ENCODE peak calls at places on chromosomes 12 and 14, in ten cellular contexts. S, U, Y, R, D, X, L, Z, H and P are unnamed samples.

GRCh38 chr14:39247256-39247655 is 13.5 kb downstream of the MIA2 start:
- DNase-seq in L (peak; percentile 91), S (peak; percentile 74), R (no peak), Y (no peak), Z (no peak), U (no peak), H (no peak), D (no peak), X (peak; percentile 78), P (peak; percentile 71)

GRCh38 chr12:52703424-52703823 is at the start of gene KRT77:
- DNase-seq in S (no peak), D (no peak), L (no peak), Y (no peak), U (no peak), X (no peak), Z (no peak), R (no peak), H (no peak), P (no peak)

GRCh38 chr14:32078030-32078793 is 1.1 kb downstream of the ARHGAP5 start:
- DNase-seq in S (peak; percentile 72), Z (no peak), D (peak; percentile 62), X (peak; percentile 51), R (peak; percentile 19), U (no peak), Y (no peak), L (peak; percentile 60), H (no peak), P (peak; percentile 13)

GRCh38 chr12:101845312-101845711 is 14.6 kb upstream of the GNPTAB start:
- DNase-seq in Y (no peak), U (no peak), X (no peak), S (no peak), Z (no peak), L (no peak), R (no peak), D (no peak), H (no peak), P (no peak)

GRCh38 chr14:24612186-24612585 is 2.7 kb upstream of the GZMH start:
- DNase-seq in X (no peak), Y (no peak), U (no peak), L (no peak), D (no peak), S (no peak), R (peak; percentile 7), H (no peak), Z (no peak), P (no peak)

GRCh38 chr14:51581017-51581881 is 70.5 kb upstream of the FRMD6 start:
- DNase-seq in S (peak; percentile 61), Z (no peak), D (no peak), Y (no peak), R (no peak), L (peak; percentile 90), U (no peak), X (peak; percentile 90), H (no peak), P (peak; percentile 81)

GRCh38 chr12:10614056-10614370 is 604 bp upstream of the MAGOHB start:
- DNase-seq in L (no peak), S (no peak), D (no peak), Y (no peak), H (no peak), X (no peak), U (no peak), Z (no peak), R (no peak), P (no peak)

GRCh38 chr12:113322353-113322752 is 12.6 kb downstream of the SLC8B1 start:
- DNase-seq in D (no peak), L (peak; percentile 83), Z (no peak), R (no peak), X (peak; percentile 84), H (no peak), S (peak; percentile 43), Y (no peak), U (no peak), P (peak; percentile 77)

GRCh38 chr12:130147875-130148596 is 14.2 kb upstream of the FZD10 start:
- DNase-seq in X (no peak), D (no peak), Z (no peak), L (no peak), R (no peak), S (no peak), Y (no peak), U (no peak), H (no peak), P (no peak)

GRCh38 chr14:97179573-97179972 is 382.4 kb downstream of the VRK1 start:
- DNase-seq in D (no peak), U (no peak), X (no peak), L (no peak), Y (no peak), R (no peak), H (no peak), S (no peak), Z (no peak), P (no peak)

GRCh38 chr12:20946732-20947131 is 136.2 kb downstream of the SLCO1B3 start:
- DNase-seq in L (peak; percentile 40), Z (peak; percentile 2), R (no peak), D (no peak), U (peak; percentile 6), H (no peak), Y (no peak), S (peak; percentile 7), X (peak; percentile 20), P (peak; percentile 32)

GRCh38 chr14:78835052-78835451 is 664.9 kb downstream of the NRXN3 start:
- DNase-seq in R (no peak), L (no peak), S (no peak), Z (no peak), H (no peak), X (no peak), Y (no peak), U (no peak), D (peak; percentile 43), P (no peak)

GRCh38 chr14:99508896-99509629 is 27.9 kb downstream of the CCNK start:
- DNase-seq in R (no peak), Y (no peak), S (no peak), H (no peak), D (no peak), X (no peak), L (no peak), Z (no peak), U (no peak), P (no peak)

GRCh38 chr14:69772082-69773017 is 5.4 kb downstream of the SRSF5 start:
- DNase-seq in S (no peak), R (no peak), Z (no peak), U (no peak), X (no peak), Y (no peak), H (no peak), D (no peak), L (no peak), P (no peak)

GRCh38 chr14:57970594-57970993 is 104.7 kb upstream of the SLC35F4 start:
- DNase-seq in Z (no peak), S (no peak), L (no peak), R (no peak), X (no peak), Y (no peak), U (no peak), H (no peak), D (no peak), P (no peak)

GRCh38 chr14:103594265-103594664 is 31.5 kb downstream of the COA8 start:
- DNase-seq in L (peak; percentile 91), Z (no peak), R (peak; percentile 18), U (no peak), D (peak; percentile 82), Y (peak; percentile 26), H (no peak), X (peak; percentile 80), S (peak; percentile 67), P (peak; percentile 38)

GRCh38 chr12:100263131-100263530 is 3.7 kb downstream of the DEPDC4 start:
- DNase-seq in Y (no peak), S (no peak), D (no peak), L (no peak), Z (no peak), H (no peak), X (no peak), U (no peak), R (no peak), P (no peak)

GRCh38 chr14:104639889-104640548 is 35.4 kb upstream of the TMEM179 start:
- DNase-seq in D (peak; percentile 22), S (peak; percentile 80), R (peak; percentile 74), X (peak; percentile 53), H (peak; percentile 17), L (peak; percentile 77), Z (peak; percentile 62), U (peak; percentile 27), Y (no peak), P (peak; percentile 22)

GRCh38 chr12:56104815-56105476 is 587 bp downstream of the PA2G4 start:
- DNase-seq in S (peak; percentile 52), R (no peak), U (no peak), L (peak; percentile 58), Z (peak; percentile 23), Y (no peak), X (peak; percentile 32), H (no peak), D (no peak), P (no peak)

GRCh38 chr12:26621932-26622331 is 211.1 kb downstream of the ITPR2 start:
- DNase-seq in H (no peak), L (no peak), D (no peak), Z (no peak), U (no peak), X (no peak), S (no peak), R (no peak), Y (no peak), P (no peak)

GRCh38 chr14:96681826-96682225 is 115.4 kb upstream of the VRK1 start:
- DNase-seq in H (no peak), X (peak; percentile 61), S (no peak), R (no peak), L (peak; percentile 75), Z (no peak), D (no peak), Y (no peak), U (no peak), P (no peak)

GRCh38 chr14:93082576-93083001 is 33.1 kb downstream of the ITPK1 start:
- DNase-seq in D (no peak), U (no peak), R (no peak), H (no peak), Y (no peak), S (no peak), L (no peak), Z (no peak), X (no peak), P (no peak)

GRCh38 chr14:100279133-100279532 is 27.1 kb downstream of the SLC25A29 start:
- DNase-seq in D (no peak), S (no peak), R (no peak), Y (no peak), X (no peak), H (no peak), L (no peak), Z (no peak), U (no peak), P (no peak)

GRCh38 chr12:81668475-81668874 is 90.7 kb downstream of the PPFIA2 start:
- DNase-seq in S (peak; percentile 54), X (peak; percentile 50), D (peak; percentile 22), H (no peak), U (peak; percentile 26), Y (no peak), Z (no peak), R (no peak), L (peak; percentile 94), P (peak; percentile 96)

GRCh38 chr12:5665615-5666014 is 233.7 kb downstream of the NTF3 start:
- DNase-seq in H (no peak), X (peak; percentile 98), Z (no peak), U (no peak), D (no peak), S (peak; percentile 50), Y (no peak), R (no peak), L (peak; percentile 83), P (peak; percentile 63)

GRCh38 chr12:15815730-15816129 is 26.5 kb upstream of the EPS8 start:
- DNase-seq in Z (no peak), S (no peak), R (no peak), H (no peak), L (no peak), U (no peak), D (no peak), Y (no peak), X (no peak), P (no peak)

GRCh38 chr14:25032092-25032784 is 17.7 kb downstream of the STXBP6 start:
- DNase-seq in D (no peak), Y (no peak), H (no peak), S (no peak), R (no peak), U (no peak), X (no peak), Z (no peak), L (no peak), P (no peak)

GRCh38 chr12:49543914-49544815 is 5.3 kb downstream of the KCNH3 start:
- DNase-seq in D (no peak), U (no peak), S (no peak), L (no peak), Z (no peak), Y (no peak), R (no peak), X (no peak), H (no peak), P (no peak)